ENCODE peak calls at places on chromosomes 3 and 15, in seven cellular contexts. R is IMR-90, E is neuronal stem cell, G is H1, T is trophoblast cell, L is H9, D is mesenchymal stem cell. Y is an unnamed sample.

GRCh38 chr3:185337231-185337816 is 25.6 kb upstream of the MAP3K13 start:
- DNase-seq in R (no peak), E (no peak), G (no peak), T (no peak), L (no peak), D (no peak), Y (no peak)

GRCh38 chr3:154193174-154193573 is 72.0 kb downstream of the ARHGEF26 start:
- DNase-seq in R (peak; percentile 45), E (no peak), G (no peak), T (no peak), L (no peak), D (no peak), Y (no peak)

GRCh38 chr3:128187495-128187894 is 34.2 kb downstream of the EEFSEC start:
- DNase-seq in R (no peak), E (no peak), G (no peak), T (no peak), L (no peak), D (no peak), Y (no peak)

GRCh38 chr3:58416191-58416590 is 17.4 kb downstream of the PDHB start:
- DNase-seq in R (no peak), E (no peak), G (no peak), T (no peak), L (no peak), D (no peak), Y (peak; percentile 92)

GRCh38 chr3:112561085-112561692 is 573 bp downstream of the ATG3 start:
- DNase-seq in R (peak; percentile 87), E (peak; percentile 56), G (no peak), T (peak; percentile 69), L (peak; percentile 68), D (peak; percentile 93), Y (peak; percentile 95)

GRCh38 chr15:39672666-39673065 is 91.8 kb downstream of the THBS1 start:
- DNase-seq in R (no peak), E (no peak), G (no peak), T (no peak), L (no peak), D (no peak), Y (no peak)

GRCh38 chr3:16088496-16088895 is 86.0 kb upstream of the GALNT15 start:
- DNase-seq in R (peak; percentile 42), E (no peak), G (no peak), T (no peak), L (no peak), D (no peak), Y (no peak)

GRCh38 chr15:65870889-65871533 is 1.7 kb downstream of the RAB11A start:
- DNase-seq in R (peak; percentile 77), E (no peak), G (no peak), T (no peak), L (no peak), D (peak; percentile 88), Y (peak; percentile 38)

GRCh38 chr3:34090876-34091275 is 292.4 kb downstream of the PDCD6IP start:
- DNase-seq in R (no peak), E (no peak), G (no peak), T (no peak), L (no peak), D (no peak), Y (no peak)

GRCh38 chr3:127754411-127755304 is 67.7 kb downstream of the MGLL start:
- DNase-seq in R (no peak), E (no peak), G (no peak), T (peak; percentile 29), L (no peak), D (no peak), Y (no peak)

GRCh38 chr15:57224664-57225063 is 151.6 kb upstream of the CGNL1 start:
- DNase-seq in R (peak; percentile 70), E (no peak), G (no peak), T (no peak), L (no peak), D (peak; percentile 35), Y (no peak)

GRCh38 chr3:149494759-149495580 is 20.5 kb downstream of the TM4SF4 start:
- DNase-seq in R (peak; percentile 88), E (no peak), G (no peak), T (peak; percentile 62), L (no peak), D (peak; percentile 49), Y (no peak)

GRCh38 chr3:44289882-44290462 is 48.3 kb downstream of the TOPAZ1 start:
- DNase-seq in R (no peak), E (no peak), G (no peak), T (no peak), L (no peak), D (no peak), Y (no peak)

GRCh38 chr3:27729748-27730611 is 7.9 kb upstream of the EOMES start:
- DNase-seq in R (no peak), E (no peak), G (no peak), T (no peak), L (peak; percentile 60), D (no peak), Y (peak; percentile 78)

GRCh38 chr3:64975138-64975537 is 287.3 kb upstream of the ADAMTS9 start:
- DNase-seq in R (no peak), E (no peak), G (no peak), T (no peak), L (no peak), D (no peak), Y (no peak)

GRCh38 chr3:197376020-197376419 is 77.6 kb upstream of the DLG1 start:
- DNase-seq in R (no peak), E (no peak), G (no peak), T (peak; percentile 74), L (no peak), D (no peak), Y (no peak)

GRCh38 chr3:44495636-44496415 is 18.4 kb upstream of the ZNF445 start:
- DNase-seq in R (no peak), E (no peak), G (no peak), T (peak; percentile 80), L (no peak), D (no peak), Y (no peak)

GRCh38 chr3:14228611-14229470 is 50.2 kb downstream of the LSM3 start:
- DNase-seq in R (no peak), E (no peak), G (no peak), T (no peak), L (no peak), D (no peak), Y (no peak)

GRCh38 chr3:24523195-24523594 is 28.5 kb upstream of the THRB start:
- DNase-seq in R (no peak), E (no peak), G (no peak), T (no peak), L (no peak), D (no peak), Y (no peak)

GRCh38 chr3:135891121-135891520 is 74.4 kb upstream of the PPP2R3A start:
- DNase-seq in R (no peak), E (no peak), G (no peak), T (no peak), L (no peak), D (no peak), Y (no peak)

GRCh38 chr3:105423392-105423791 is 56.7 kb downstream of the ALCAM start:
- DNase-seq in R (peak; percentile 59), E (no peak), G (no peak), T (no peak), L (no peak), D (no peak), Y (no peak)

DNA sequence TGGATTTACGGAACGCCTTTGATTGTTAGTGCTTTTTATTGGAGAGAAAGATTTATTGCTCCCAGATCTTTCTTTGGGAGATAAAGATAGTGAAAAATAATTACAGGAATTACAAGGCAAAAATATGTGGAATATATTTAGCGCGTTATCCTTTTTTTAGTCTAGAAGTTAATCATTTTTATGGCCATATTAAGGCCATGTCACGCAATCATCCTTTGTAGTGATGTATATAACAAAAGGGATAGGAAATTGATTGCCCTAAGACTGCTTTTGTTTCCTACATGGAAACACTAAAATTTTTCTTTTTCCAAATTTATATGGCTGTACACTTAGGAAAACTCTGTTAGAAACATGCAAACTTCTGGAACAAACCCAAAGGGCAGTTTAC is 1.5 kb downstream of the TRPC1 start:
- DNase-seq in R (no peak), E (no peak), G (no peak), T (no peak), L (no peak), D (no peak), Y (no peak)
- H3K27ac ChIP-seq in R (no peak overlapping the region), E (no peak overlapping the region), G (no peak overlapping the region), T (no peak overlapping the region), L (no peak overlapping the region), D (no peak overlapping the region), Y (no peak overlapping the region)

DNA sequence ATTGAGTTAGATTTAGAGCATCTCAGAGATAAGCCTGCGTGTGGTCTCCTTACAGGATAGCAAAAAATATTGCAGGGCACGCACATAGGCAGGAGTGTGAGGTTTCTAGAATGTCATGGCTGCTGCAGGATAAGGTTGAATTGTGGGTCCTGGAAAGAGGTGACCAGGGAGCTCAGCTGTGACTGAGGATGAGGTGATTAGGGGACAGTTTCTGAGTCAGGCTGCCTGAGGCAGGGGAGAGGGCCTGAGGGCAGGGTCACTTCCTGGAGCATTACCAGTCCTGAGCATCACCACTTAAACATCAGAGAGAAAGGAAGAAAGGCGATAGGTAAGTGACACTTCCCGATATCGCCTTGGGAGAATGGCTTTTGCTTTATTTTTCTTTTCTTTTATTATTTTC is 813.8 kb downstream of the TUSC7 start:
- DNase-seq in R (no peak), E (no peak), G (no peak), T (no peak), L (peak; percentile 39), D (no peak), Y (peak; percentile 55)
- H3K18ac ChIP-seq in R (no peak overlapping the region), E (no peak overlapping the region), G (no peak overlapping the region), T (no peak overlapping the region), L (no peak overlapping the region), D (no peak overlapping the region), Y (no peak overlapping the region)

DNA sequence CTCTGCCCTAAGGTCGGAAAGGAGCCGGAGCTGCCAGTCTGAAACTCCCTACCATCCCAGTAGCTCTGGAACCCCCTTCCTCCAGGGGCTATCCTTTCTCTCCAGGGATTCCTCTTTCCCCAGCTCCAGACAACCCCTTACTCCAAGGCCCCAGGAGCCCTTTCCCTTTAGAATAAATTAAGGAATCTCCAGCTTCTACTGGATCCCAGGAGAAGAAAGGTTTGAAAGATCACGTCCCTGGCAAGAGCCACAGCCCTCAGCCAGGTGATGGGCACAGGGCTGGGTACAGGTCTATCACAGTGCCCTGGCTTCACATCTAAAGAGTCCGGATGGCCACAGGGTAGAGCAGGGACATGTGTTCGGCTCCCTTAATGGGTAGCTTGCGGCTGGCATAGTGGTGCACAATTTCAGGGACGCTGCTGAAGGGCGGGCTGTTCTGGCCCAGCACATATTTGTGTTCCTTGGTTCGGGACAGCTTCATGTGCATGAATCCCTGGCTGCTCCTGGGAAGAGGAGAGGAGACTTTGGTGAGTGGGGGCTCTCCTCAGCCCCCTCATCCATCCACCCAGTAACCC is 20.0 kb downstream of the SHF start:
- DNase-seq in R (no peak), E (no peak), G (no peak), T (no peak), L (no peak), D (no peak), Y (no peak)
- H3K27ac ChIP-seq in R (peak overlapping the region; percentile 91), E (peak overlapping the region; percentile 97), G (no peak overlapping the region), T (no peak overlapping the region), L (no peak overlapping the region), D (peak overlapping the region; percentile 14), Y (no peak overlapping the region)

DNA sequence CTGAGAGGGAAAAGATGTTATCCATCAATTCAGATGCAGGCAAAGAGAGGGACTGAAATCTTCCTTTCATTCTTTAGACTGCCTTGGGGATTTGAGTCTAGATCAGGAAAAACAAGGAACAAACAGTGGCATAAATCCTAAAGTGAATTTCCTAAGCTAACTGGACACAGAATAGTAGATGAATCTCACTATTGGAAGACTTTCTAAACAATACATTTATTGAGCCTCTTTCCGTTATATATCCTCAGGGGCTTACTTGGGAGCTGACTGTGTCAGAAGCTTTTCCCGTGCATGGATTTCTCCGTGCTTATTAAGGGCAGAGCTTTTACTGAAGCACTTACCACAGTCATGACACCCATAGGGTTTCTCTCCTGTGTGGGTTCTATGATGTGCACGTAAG is 10.0 kb downstream of the ZSCAN29 start:
- DNase-seq in R (no peak), E (no peak), G (no peak), T (no peak), L (no peak), D (no peak), Y (no peak)
- H3K18ac ChIP-seq in R (no peak overlapping the region), E (no peak overlapping the region), G (no peak overlapping the region), T (no peak overlapping the region), L (no peak overlapping the region), D (no peak overlapping the region), Y (no peak overlapping the region)